ENCODE peak calls at places on chromosome 17, in six cellular contexts. L is kidney epithelial cell, I is AG10803, T is prostate gland, J is pancreas, V is dorsolateral prefrontal cortex. M is an unnamed sample.

GRCh38 chr17:63822537-63822936 is 4.7 kb upstream of the PSMC5 start:
- DNase-seq in T (no peak), L (no peak), V (no peak), I (no peak), J (no peak), M (no peak)

GRCh38 chr17:10745231-10745630 is 15.4 kb upstream of the TMEM220 start:
- DNase-seq in V (no peak), L (no peak), J (no peak), I (peak), T (no peak), M (no peak)

GRCh38 chr17:82083533-82084359 is 14.3 kb downstream of the FASN start:
- DNase-seq in J (no peak), I (no peak), T (no peak), L (no peak), V (no peak), M (no peak)

GRCh38 chr17:69287168-69287567 is 39.8 kb downstream of the ABCA5 start:
- DNase-seq in I (no peak), V (no peak), T (no peak), J (no peak), L (no peak), M (no peak)

GRCh38 chr17:9924735-9925191 is 19.7 kb upstream of the RCVRN start:
- DNase-seq in L (peak), I (peak), V (no peak), T (peak), J (no peak), M (no peak)

GRCh38 chr17:5249615-5250014 is 15.0 kb upstream of the SCIMP start:
- DNase-seq in T (peak), I (peak), V (peak), L (peak), J (peak), M (peak)

GRCh38 chr17:7745748-7746470 is 28.4 kb downstream of the DNAH2 start:
- DNase-seq in J (no peak), V (no peak), L (peak), T (no peak), I (peak), M (peak)

GRCh38 chr17:77471984-77472836 is 331.4 kb downstream of the SEC14L1 start:
- DNase-seq in T (peak), I (peak), V (no peak), J (no peak), L (no peak), M (no peak)

GRCh38 chr17:62652251-62653001 is 25.0 kb downstream of the MRC2 start:
- DNase-seq in V (peak), I (peak), T (no peak), J (peak), L (no peak), M (no peak)

GRCh38 chr17:82036634-82037112 is 824 bp downstream of the DCXR start:
- DNase-seq in V (no peak), J (no peak), T (no peak), L (no peak), I (no peak), M (no peak)

GRCh38 chr17:76517638-76518038 is 16.4 kb upstream of the RHBDF2 start:
- DNase-seq in I (no peak), V (no peak), T (no peak), J (no peak), L (no peak), M (no peak)

GRCh38 chr17:45431531-45432404 is 902 bp downstream of the ARHGAP27 start:
- DNase-seq in L (no peak), J (peak), V (peak), I (peak), T (peak), M (no peak)

GRCh38 chr17:66938656-66939055 is 25.9 kb upstream of the CACNG4 start:
- DNase-seq in V (no peak), L (no peak), J (no peak), T (no peak), I (no peak), M (no peak)

GRCh38 chr17:55275894-55276804 is 11.4 kb downstream of the HLF start:
- DNase-seq in L (no peak), V (no peak), I (no peak), T (peak), J (no peak), M (no peak)

GRCh38 chr17:74768763-74769114 is 7.4 kb downstream of the NAT9 start:
- DNase-seq in V (no peak), L (no peak), J (no peak), T (no peak), I (no peak), M (no peak)

GRCh38 chr17:7548585-7549400 is at the start of gene TNFSF12:
- DNase-seq in V (peak), J (peak), T (peak), L (no peak), I (peak), M (no peak)

GRCh38 chr17:4899341-4900230 is at the start of gene C17orf107:
- DNase-seq in L (no peak), I (peak), V (peak), J (peak), T (peak), M (no peak)

GRCh38 chr17:17416007-17416399 is 60.8 kb upstream of the MED9 start:
- DNase-seq in J (no peak), I (peak), V (no peak), T (no peak), L (no peak), M (peak)

GRCh38 chr17:73586153-73586906 is 57.9 kb downstream of the SDK2 start:
- DNase-seq in L (peak), T (no peak), I (peak), V (no peak), J (no peak), M (no peak)

GRCh38 chr17:79294459-79295071 is 219.9 kb downstream of the ENGASE start:
- DNase-seq in J (peak), V (no peak), T (peak), I (peak), L (no peak), M (no peak)

GRCh38 chr17:4998027-4998665 is 396 bp downstream of the KIF1C start:
- DNase-seq in J (no peak), L (no peak), T (no peak), I (peak), V (peak), M (no peak)

GRCh38 chr17:67475161-67475887 is 98.2 kb downstream of the PITPNC1 start:
- DNase-seq in J (peak), I (peak), V (peak), T (peak), L (peak), M (no peak)

GRCh38 chr17:56835259-56835575 is 1.3 kb downstream of the DGKE start:
- DNase-seq in L (no peak), T (no peak), J (no peak), I (no peak), V (no peak), M (no peak)

GRCh38 chr17:73821665-73822064 is 177.4 kb upstream of the SDK2 start:
- DNase-seq in T (no peak), J (no peak), L (no peak), I (no peak), V (no peak), M (no peak)

GRCh38 chr17:73231363-73231762 is 30.3 kb downstream of the CPSF4L start:
- DNase-seq in T (no peak), V (no peak), I (peak), L (no peak), J (no peak), M (no peak)

GRCh38 chr17:16928406-16929280 is 43.3 kb downstream of the TNFRSF13B start:
- DNase-seq in T (no peak), J (no peak), L (no peak), I (no peak), V (no peak), M (no peak)

GRCh38 chr17:82003411-82004381 is 19.0 kb downstream of the CENPX start:
- DNase-seq in I (peak), T (no peak), L (peak), V (peak), J (no peak), M (peak)

GRCh38 chr17:79774561-79774975 is 3.4 kb upstream of the CBX2 start:
- DNase-seq in T (no peak), V (no peak), L (no peak), I (no peak), J (no peak), M (no peak)

GRCh38 chr17:81298325-81298990 is 3.4 kb upstream of the SLC38A10 start:
- DNase-seq in J (no peak), I (no peak), L (no peak), T (no peak), V (no peak), M (no peak)

GRCh38 chr17:4551796-4552525 is 3.2 kb downstream of the MYBBP1A start:
- DNase-seq in T (no peak), J (no peak), I (no peak), V (no peak), L (no peak), M (no peak)

GRCh38 chr17:60151355-60151754 is 1.6 kb downstream of the CA4 start:
- DNase-seq in J (no peak), V (no peak), I (no peak), T (no peak), L (no peak), M (no peak)

GRCh38 chr17:67378444-67379250 is 1.6 kb downstream of the PITPNC1 start:
- DNase-seq in L (no peak), T (peak), J (peak), V (peak), I (peak), M (no peak)

GRCh38 chr17:16969931-16970906 is 1.7 kb downstream of the TNFRSF13B start:
- DNase-seq in T (no peak), V (no peak), J (no peak), L (no peak), I (no peak), M (no peak)

DNA sequence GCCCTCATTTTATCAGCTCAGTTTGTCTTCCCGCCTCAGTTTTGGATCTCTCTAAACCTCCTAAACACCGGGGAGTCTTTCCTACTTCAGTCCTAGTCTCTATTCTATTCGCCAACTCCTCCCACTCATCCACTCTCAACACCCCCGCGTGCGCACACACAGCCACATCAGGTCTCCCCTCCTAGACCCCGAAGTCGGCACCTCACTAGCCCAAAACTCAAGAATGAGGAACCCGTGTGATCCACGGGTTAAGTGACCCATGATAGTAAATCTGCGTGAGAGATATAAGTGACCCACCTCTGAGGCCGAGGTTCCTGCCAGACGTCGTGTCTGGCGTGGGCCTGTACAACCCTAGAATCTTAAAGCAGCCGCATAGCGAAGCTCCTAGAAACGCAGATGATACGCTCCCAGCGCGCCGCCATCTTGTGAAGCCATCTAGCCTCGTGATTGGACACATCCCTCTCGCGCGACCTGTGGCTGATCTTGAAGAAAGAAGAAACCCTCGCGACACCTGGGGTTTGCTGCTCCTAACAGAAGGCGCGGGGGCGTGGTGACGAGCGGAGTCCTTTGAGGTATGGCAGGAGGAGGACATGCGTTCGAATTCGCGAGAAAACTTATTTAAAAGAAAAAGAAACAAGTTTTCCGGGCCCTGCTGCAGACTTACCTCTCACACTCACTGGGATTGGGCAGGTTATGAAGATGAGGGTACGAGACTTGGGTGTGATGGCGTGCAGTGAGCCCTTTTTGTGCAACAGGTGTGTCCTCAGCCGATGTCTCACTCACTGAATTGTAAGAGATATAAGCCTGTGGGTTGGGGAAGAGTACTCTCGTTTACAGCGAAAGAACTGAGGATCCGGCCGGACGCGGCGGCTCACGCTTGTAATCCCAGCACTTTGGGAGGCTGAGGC is at the start of gene METTL16:
- DNase-seq in J (peak), I (peak), V (peak), L (peak), T (peak), M (peak)
- H3K4me3 ChIP-seq in J (peak), I (peak), V (peak), L (peak), T (peak), M (peak)

DNA sequence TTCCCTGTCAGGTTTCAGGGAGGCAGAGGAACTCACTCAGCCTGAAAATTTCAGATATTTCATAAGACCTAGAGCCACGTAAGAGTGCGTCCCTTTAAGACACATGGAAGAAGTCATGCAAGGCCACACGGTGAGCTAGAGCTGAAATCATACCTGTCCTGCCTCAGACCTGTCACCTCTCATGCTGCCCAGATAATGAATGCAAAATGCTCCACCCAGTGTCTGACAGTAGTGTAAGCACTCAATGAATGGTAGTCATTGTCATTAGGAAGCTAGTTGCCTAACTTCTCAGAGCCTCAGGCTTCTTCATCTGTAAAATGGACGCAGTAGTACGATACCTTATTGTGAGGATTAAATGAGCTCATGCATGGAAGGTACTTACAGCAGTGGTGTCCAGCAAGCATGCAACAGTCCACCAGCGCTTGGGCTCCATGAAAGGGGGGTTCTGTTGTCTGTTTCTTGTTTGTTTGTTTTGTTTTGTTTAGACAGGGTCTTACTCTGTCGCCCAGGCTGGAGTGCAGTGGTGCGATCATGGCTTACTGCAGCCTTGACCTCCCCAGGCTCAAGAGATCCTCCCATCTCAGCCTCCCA is 60.7 kb downstream of the WSB1 start:
- DNase-seq in V (no peak), L (no peak), J (no peak), T (no peak), I (peak), M (no peak)
- TF ChIP-seq CTCF in V (no peak), L (no peak), J (no peak), T (no peak), I (no peak), M (no peak)

GRCh38 chr17:50883850-50884291 is 17.7 kb upstream of the TOB1 start:
- DNase-seq in T (no peak), I (no peak), J (no peak), L (no peak), V (no peak), M (no peak)
- H3K4me3 ChIP-seq in T (no peak), I (no peak), J (no peak), L (no peak), V (no peak), M (no peak)

GRCh38 chr17:61461586-61461966 is 9.4 kb downstream of the TBX4 start:
- DNase-seq in T (no peak), I (no peak), L (no peak), J (no peak), V (no peak), M (no peak)

GRCh38 chr17:61464121-61464905 is 12.1 kb downstream of the TBX4 start:
- DNase-seq in I (no peak), J (no peak), L (no peak), V (no peak), T (no peak), M (no peak)

GRCh38 chr17:61462734-61463067 is 10.5 kb downstream of the TBX4 start:
- DNase-seq in V (no peak), J (no peak), L (no peak), I (no peak), T (no peak), M (no peak)

GRCh38 chr17:61461967-61462733 is 9.9 kb downstream of the TBX4 start:
- DNase-seq in I (no peak), J (no peak), L (no peak), T (no peak), V (no peak), M (no peak)

GRCh38 chr17:61463068-61463980 is 11.1 kb downstream of the TBX4 start:
- DNase-seq in V (no peak), I (no peak), T (no peak), J (no peak), L (no peak), M (no peak)
- TF ChIP-seq CTCF in V (no peak), I (no peak), T (no peak), J (no peak), L (peak), M (peak)

DNA sequence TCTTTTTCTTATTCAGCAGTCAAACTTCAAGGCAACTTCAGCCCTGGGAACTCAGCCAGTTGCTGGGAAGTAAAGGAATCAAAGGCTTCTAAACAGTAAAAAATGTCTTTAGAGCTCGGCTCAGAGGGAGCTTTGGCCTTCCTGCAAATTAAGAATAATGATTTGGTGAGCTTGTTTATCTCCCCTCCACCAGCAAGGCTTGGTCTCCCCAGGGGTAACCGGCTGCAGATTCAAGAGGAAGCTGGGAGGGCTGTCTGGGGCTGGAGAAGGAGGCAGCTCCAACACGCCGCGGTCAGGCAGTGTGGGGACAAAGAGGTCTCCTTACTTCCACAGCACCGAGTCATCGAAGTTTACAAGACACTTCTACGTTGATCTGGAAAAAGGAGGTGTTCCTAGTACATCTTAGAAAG is 17.8 kb upstream of the DOC2B start:
- DNase-seq in V (no peak), T (no peak), I (peak), J (no peak), L (no peak), M (no peak)
- H3K4me3 ChIP-seq in V (no peak), T (no peak), I (no peak), J (no peak), L (no peak), M (no peak)

DNA sequence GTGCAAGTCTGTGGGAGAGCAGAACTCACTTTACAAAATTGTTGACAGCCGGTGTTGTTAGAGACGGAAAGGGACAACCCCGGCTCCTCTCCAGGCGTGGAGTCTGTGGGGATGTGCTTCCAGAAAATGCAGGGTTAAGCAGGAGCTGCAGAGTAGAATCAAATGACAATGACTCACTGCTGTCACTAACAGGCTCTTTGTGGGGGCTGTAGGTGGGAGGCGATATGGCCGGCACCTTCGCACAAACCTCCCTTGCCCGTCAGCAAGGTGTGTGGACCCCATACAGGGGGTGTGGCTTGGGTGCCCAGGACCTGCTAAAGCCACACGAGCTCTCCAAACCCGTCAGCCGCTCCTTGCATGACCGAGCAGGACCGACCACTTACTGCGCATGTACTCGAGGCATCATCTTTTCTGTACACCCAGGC is 5.8 kb downstream of the PDK2 start:
- DNase-seq in L (no peak), T (no peak), J (no peak), V (peak), I (peak), M (no peak)
- TF ChIP-seq CTCF in L (no peak), T (no peak), J (no peak), V (no peak), I (no peak), M (no peak)

GRCh38 chr17:39950871-39951348 is 11.9 kb upstream of the GSDMA start:
- DNase-seq in I (no peak), T (no peak), L (no peak), V (no peak), J (peak), M (no peak)

GRCh38 chr17:39954876-39955275 is 7.9 kb upstream of the GSDMA start:
- DNase-seq in V (no peak), T (no peak), L (no peak), I (no peak), J (no peak), M (no peak)

GRCh38 chr17:39953471-39953888 is 9.3 kb upstream of the GSDMA start:
- DNase-seq in J (no peak), V (no peak), L (no peak), I (no peak), T (no peak), M (no peak)

GRCh38 chr17:39952665-39953470 is 9.9 kb upstream of the GSDMA start:
- DNase-seq in T (peak), I (peak), V (peak), L (peak), J (peak), M (peak)

DNA sequence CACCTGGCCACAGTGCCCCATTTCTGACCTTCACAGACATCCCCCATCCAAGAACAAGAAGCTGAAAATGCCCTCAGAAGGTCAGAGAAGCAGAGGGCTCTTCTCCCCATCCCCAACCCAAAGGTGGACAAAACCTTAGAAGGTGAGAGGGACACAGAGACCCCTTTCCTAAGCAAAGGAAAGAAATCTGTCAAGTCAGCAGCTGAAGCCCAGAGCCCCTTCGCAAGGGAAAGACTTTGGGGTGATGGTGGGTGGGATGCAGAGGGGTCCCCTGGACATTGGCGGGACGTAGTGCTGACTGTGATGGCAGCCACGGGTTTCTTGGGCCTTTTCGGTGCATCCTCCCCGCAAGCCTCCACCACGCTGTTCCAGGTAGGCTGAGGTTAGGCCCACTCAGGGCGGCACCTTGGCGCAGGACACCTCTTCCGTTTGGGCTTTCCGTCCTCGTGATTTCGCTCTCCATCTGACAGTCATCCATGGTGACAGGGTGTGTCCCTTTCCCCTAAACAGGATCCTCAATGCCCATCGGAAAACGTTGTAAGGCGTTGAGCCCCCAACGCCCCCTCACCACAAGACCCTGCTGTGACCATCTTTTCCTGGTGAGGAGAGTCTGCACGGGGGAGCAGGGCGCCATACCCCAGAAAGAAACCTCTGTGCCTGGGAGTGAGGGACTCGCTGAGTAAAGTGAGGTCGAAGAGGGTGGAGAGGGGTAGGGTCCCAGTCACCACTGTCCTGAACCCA is 10.7 kb upstream of the GSDMA start:
- DNase-seq in L (no peak), V (no peak), J (peak), T (no peak), I (no peak), M (no peak)
- H3K4me3 ChIP-seq in L (peak), V (peak), J (peak), T (peak), I (peak), M (peak)